ENCODE peak calls at places on chromosome 15, in four cellular contexts. One of them, this sample, is unnamed.

GRCh38 chr15:34708422-34708821 is 46.4 kb downstream of the GJD2 start:
- DNase-seq in body of pancreas: peak; percentile 22
- DNase-seq in CD4-positive, CD25-positive, alpha-beta regulatory T cell: peak; percentile 47
- DNase-seq in kidney: no peak
- DNase-seq in this sample: no peak

GRCh38 chr15:75751116-75751875 is 38.6 kb upstream of the CSPG4 start:
- DNase-seq in body of pancreas: no peak
- DNase-seq in CD4-positive, CD25-positive, alpha-beta regulatory T cell: no peak
- DNase-seq in kidney: no peak
- DNase-seq in this sample: no peak

GRCh38 chr15:101167366-101167790 is 84.5 kb downstream of the CHSY1 start:
- DNase-seq in body of pancreas: no peak
- DNase-seq in CD4-positive, CD25-positive, alpha-beta regulatory T cell: peak; percentile 16
- DNase-seq in kidney: no peak
- DNase-seq in this sample: no peak

GRCh38 chr15:71677766-71678165 is 132.6 kb upstream of the NR2E3 start:
- DNase-seq in body of pancreas: no peak
- DNase-seq in CD4-positive, CD25-positive, alpha-beta regulatory T cell: no peak
- DNase-seq in kidney: no peak
- DNase-seq in this sample: no peak

GRCh38 chr15:72902245-72902928 is 118.8 kb upstream of the ADPGK start:
- DNase-seq in body of pancreas: peak; percentile 40
- DNase-seq in CD4-positive, CD25-positive, alpha-beta regulatory T cell: no peak
- DNase-seq in kidney: peak; percentile 83
- DNase-seq in this sample: no peak

GRCh38 chr15:80208758-80209734 is 43.0 kb downstream of the CTXND1 start:
- DNase-seq in body of pancreas: no peak
- DNase-seq in CD4-positive, CD25-positive, alpha-beta regulatory T cell: no peak
- DNase-seq in kidney: no peak
- DNase-seq in this sample: no peak

GRCh38 chr15:70420421-70421196 is 322.9 kb upstream of the TLE3 start:
- DNase-seq in body of pancreas: no peak
- DNase-seq in CD4-positive, CD25-positive, alpha-beta regulatory T cell: no peak
- DNase-seq in kidney: no peak
- DNase-seq in this sample: no peak

GRCh38 chr15:57348081-57348480 is 28.2 kb upstream of the CGNL1 start:
- DNase-seq in body of pancreas: no peak
- DNase-seq in CD4-positive, CD25-positive, alpha-beta regulatory T cell: no peak
- DNase-seq in kidney: no peak
- DNase-seq in this sample: no peak

GRCh38 chr15:46312133-46312740 is 677.4 kb downstream of the SQOR start:
- DNase-seq in body of pancreas: peak; percentile 82
- DNase-seq in CD4-positive, CD25-positive, alpha-beta regulatory T cell: peak; percentile 59
- DNase-seq in kidney: no peak
- DNase-seq in this sample: peak; percentile 66

GRCh38 chr15:31326729-31327673 is at the start of gene KLF13:
- DNase-seq in body of pancreas: peak; percentile 75
- DNase-seq in CD4-positive, CD25-positive, alpha-beta regulatory T cell: peak; percentile 87
- DNase-seq in kidney: peak; percentile 92
- DNase-seq in this sample: no peak

GRCh38 chr15:31268108-31268501 is 58.5 kb upstream of the KLF13 start:
- DNase-seq in body of pancreas: no peak
- DNase-seq in CD4-positive, CD25-positive, alpha-beta regulatory T cell: peak; percentile 18
- DNase-seq in kidney: peak; percentile 46
- DNase-seq in this sample: no peak

GRCh38 chr15:69172854-69173253 is 12.4 kb downstream of the GLCE start:
- DNase-seq in body of pancreas: no peak
- DNase-seq in CD4-positive, CD25-positive, alpha-beta regulatory T cell: no peak
- DNase-seq in kidney: no peak
- DNase-seq in this sample: no peak

GRCh38 chr15:93212578-93212977 is 123.6 kb upstream of the RGMA start:
- DNase-seq in body of pancreas: no peak
- DNase-seq in CD4-positive, CD25-positive, alpha-beta regulatory T cell: no peak
- DNase-seq in kidney: no peak
- DNase-seq in this sample: no peak

GRCh38 chr15:94100814-94101213 is 130.5 kb upstream of the MCTP2 start:
- DNase-seq in body of pancreas: no peak
- DNase-seq in CD4-positive, CD25-positive, alpha-beta regulatory T cell: no peak
- DNase-seq in kidney: no peak
- DNase-seq in this sample: no peak

GRCh38 chr15:80630981-80631380 is 64.1 kb upstream of the ABHD17C start:
- DNase-seq in body of pancreas: no peak
- DNase-seq in CD4-positive, CD25-positive, alpha-beta regulatory T cell: no peak
- DNase-seq in kidney: no peak
- DNase-seq in this sample: no peak

GRCh38 chr15:101052681-101053121 is 133.5 kb downstream of the LRRK1 start:
- DNase-seq in body of pancreas: no peak
- DNase-seq in CD4-positive, CD25-positive, alpha-beta regulatory T cell: no peak
- DNase-seq in kidney: no peak
- DNase-seq in this sample: no peak

GRCh38 chr15:91128028-91128427 is 28.0 kb downstream of the SV2B start:
- DNase-seq in body of pancreas: no peak
- DNase-seq in CD4-positive, CD25-positive, alpha-beta regulatory T cell: no peak
- DNase-seq in kidney: no peak
- DNase-seq in this sample: no peak

GRCh38 chr15:88465633-88466219 is 1.5 kb downstream of the MRPL46 start:
- DNase-seq in body of pancreas: no peak
- DNase-seq in CD4-positive, CD25-positive, alpha-beta regulatory T cell: no peak
- DNase-seq in kidney: no peak
- DNase-seq in this sample: peak; percentile 42

GRCh38 chr15:61857169-61857829 is 202.9 kb downstream of the VPS13C start:
- DNase-seq in body of pancreas: no peak
- DNase-seq in CD4-positive, CD25-positive, alpha-beta regulatory T cell: peak; percentile 83
- DNase-seq in kidney: no peak
- DNase-seq in this sample: no peak

GRCh38 chr15:74817370-74817737 is 4.7 kb downstream of the LMAN1L start:
- DNase-seq in body of pancreas: peak; percentile 41
- DNase-seq in CD4-positive, CD25-positive, alpha-beta regulatory T cell: no peak
- DNase-seq in kidney: no peak
- DNase-seq in this sample: no peak

GRCh38 chr15:94844188-94844532 is 612.8 kb downstream of the MCTP2 start:
- DNase-seq in body of pancreas: no peak
- DNase-seq in CD4-positive, CD25-positive, alpha-beta regulatory T cell: no peak
- DNase-seq in kidney: no peak
- DNase-seq in this sample: no peak

DNA sequence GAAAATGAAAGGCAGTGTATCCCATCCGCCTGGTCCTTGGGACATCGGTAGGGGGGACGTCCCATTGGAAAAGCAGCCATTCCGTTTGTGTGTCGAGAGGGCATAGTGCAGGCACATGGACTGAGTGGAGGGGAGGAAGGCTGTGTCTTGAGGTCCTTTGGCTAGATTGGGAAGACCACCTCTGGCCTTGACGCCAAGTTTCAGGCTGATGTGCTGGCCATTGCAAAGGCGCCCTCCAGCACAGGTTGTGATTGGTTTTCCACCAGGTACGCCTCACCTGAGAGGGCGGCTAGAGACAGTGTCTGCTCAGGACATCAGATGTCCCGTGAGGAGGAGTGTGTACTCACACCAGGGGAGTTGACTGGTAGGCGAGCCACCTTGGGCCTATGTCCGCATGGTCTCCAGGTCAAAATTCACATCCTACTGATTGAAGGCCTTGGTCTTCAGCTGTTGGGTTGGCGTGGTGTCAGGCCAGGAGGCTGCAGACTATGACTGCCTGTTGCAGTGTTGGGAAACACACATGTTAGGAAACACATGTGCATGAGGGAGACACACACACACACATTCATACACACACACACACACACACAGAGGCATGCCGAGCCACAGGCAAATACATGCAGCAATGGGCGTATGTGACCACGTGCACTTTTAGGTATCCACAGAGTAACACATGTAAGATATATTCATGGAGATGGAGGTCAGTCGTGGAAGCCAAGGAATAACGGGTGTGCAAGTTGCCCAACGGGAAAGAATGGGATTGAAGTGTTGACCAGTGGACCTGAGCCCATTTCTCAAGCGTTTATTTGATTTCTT is 98.4 kb downstream of the SNRPN start:
- DNase-seq in body of pancreas: no peak
- DNase-seq in CD4-positive, CD25-positive, alpha-beta regulatory T cell: no peak
- DNase-seq in kidney: no peak
- DNase-seq in this sample: no peak
- H3K9me3 ChIP-seq in body of pancreas: peaks cover 15% of the 10 kb centered on the region
- H3K9me3 ChIP-seq in CD4-positive, CD25-positive, alpha-beta regulatory T cell: peaks cover 82% of the 10 kb centered on the region
- H3K9me3 ChIP-seq in kidney: peaks cover 97% of the 10 kb centered on the region
- H3K9me3 ChIP-seq in this sample: peaks cover 81% of the 10 kb centered on the region

DNA sequence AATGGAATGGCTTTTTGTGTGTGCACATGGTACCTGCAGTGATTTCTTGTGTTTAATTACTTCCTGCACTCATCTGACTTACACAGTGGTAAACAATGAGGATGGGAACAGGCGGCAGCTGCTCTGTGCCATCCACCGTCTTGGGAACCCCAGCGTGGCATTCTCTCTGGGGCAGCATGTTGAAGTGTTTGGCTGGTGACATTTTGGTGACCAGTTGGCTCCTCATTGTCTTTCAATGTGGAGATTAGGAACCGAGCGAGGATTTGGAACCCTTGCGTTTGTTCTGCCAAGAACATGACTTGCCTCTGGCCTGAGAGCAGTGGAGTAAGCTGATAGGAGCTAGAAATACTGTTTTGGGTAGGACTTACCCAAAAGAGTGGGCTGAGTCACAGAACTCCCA is 88.8 kb downstream of the IGF1R start:
- DNase-seq in body of pancreas: no peak
- DNase-seq in CD4-positive, CD25-positive, alpha-beta regulatory T cell: no peak
- DNase-seq in kidney: no peak
- DNase-seq in this sample: no peak
- H3K4me1 ChIP-seq in body of pancreas: peaks cover 38% of the 10 kb centered on the region
- H3K4me1 ChIP-seq in CD4-positive, CD25-positive, alpha-beta regulatory T cell: peaks cover 3% of the 10 kb centered on the region
- H3K4me1 ChIP-seq in kidney: peaks cover 84% of the 10 kb centered on the region
- H3K4me1 ChIP-seq in this sample: peaks cover 15% of the 10 kb centered on the region

DNA sequence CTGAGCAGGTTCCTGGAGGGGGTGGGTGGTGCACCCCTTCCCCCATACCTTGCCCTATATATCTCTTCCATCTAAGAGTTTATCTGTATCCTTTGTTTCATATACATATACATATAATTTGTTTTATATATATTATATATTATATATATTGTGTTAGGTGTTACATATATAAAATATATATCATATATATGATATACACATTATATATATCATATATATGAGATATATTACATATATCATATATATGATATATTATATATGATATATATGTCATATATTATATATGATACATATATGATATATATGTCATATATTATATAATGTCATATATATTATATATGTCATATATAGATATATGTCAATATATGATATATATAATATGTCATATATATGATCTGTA is 31.1 kb downstream of the EXD1 start:
- DNase-seq in body of pancreas: no peak
- DNase-seq in CD4-positive, CD25-positive, alpha-beta regulatory T cell: no peak
- DNase-seq in kidney: no peak
- DNase-seq in this sample: no peak
- H3K36me3 ChIP-seq in body of pancreas: no peaks in the 10 kb centered on the region
- H3K36me3 ChIP-seq in CD4-positive, CD25-positive, alpha-beta regulatory T cell: no peaks in the 10 kb centered on the region
- H3K36me3 ChIP-seq in kidney: no peaks in the 10 kb centered on the region
- H3K36me3 ChIP-seq in this sample: no peaks in the 10 kb centered on the region

GRCh38 chr15:20345401-20345958 is 196.1 kb downstream of the GOLGA6L6 start:
- DNase-seq in body of pancreas: peak; percentile 9
- DNase-seq in CD4-positive, CD25-positive, alpha-beta regulatory T cell: peak; percentile 0
- DNase-seq in kidney: peak; percentile 81
- DNase-seq in this sample: peak; percentile 48
- H3K9me3 ChIP-seq in body of pancreas: no peaks in the 10 kb centered on the region
- H3K9me3 ChIP-seq in CD4-positive, CD25-positive, alpha-beta regulatory T cell: no peaks in the 10 kb centered on the region
- H3K9me3 ChIP-seq in kidney: peaks cover 21% of the 10 kb centered on the region
- H3K9me3 ChIP-seq in this sample: peaks cover 52% of the 10 kb centered on the region

GRCh38 chr15:78046796-78047341 is 30.6 kb downstream of the TBC1D2B start:
- DNase-seq in body of pancreas: peak; percentile 32
- DNase-seq in CD4-positive, CD25-positive, alpha-beta regulatory T cell: peak; percentile 64
- DNase-seq in kidney: no peak
- DNase-seq in this sample: no peak
- H3K4me1 ChIP-seq in body of pancreas: peaks cover 47% of the 10 kb centered on the region
- H3K4me1 ChIP-seq in CD4-positive, CD25-positive, alpha-beta regulatory T cell: peaks cover 88% of the 10 kb centered on the region
- H3K4me1 ChIP-seq in kidney: peaks cover 15% of the 10 kb centered on the region
- H3K4me1 ChIP-seq in this sample: peaks cover 19% of the 10 kb centered on the region

DNA sequence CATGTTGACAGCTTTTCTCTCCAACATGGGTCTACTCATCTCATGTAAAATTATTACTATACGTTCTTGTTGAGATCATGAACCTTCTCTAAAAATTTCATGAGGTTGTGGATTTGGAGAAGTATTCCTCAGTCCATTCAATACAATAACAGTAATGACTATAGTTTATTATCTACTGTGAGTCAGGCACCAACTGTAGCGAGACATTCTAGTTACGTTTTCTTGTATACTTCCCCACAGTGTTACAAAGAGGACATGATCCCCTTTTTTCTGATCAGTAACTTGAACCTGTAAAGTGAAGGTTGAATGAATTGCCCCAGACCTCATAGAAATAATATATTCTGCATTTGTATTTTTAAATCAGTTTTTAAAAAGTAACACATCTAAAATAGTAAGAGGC is 76.4 kb downstream of the AKAP13 start:
- DNase-seq in body of pancreas: no peak
- DNase-seq in CD4-positive, CD25-positive, alpha-beta regulatory T cell: no peak
- DNase-seq in kidney: no peak
- DNase-seq in this sample: no peak
- H3K36me3 ChIP-seq in body of pancreas: no peaks in the 10 kb centered on the region
- H3K36me3 ChIP-seq in CD4-positive, CD25-positive, alpha-beta regulatory T cell: peaks cover 3% of the 10 kb centered on the region
- H3K36me3 ChIP-seq in kidney: no peaks in the 10 kb centered on the region
- H3K36me3 ChIP-seq in this sample: no peaks in the 10 kb centered on the region

GRCh38 chr15:67573194-67573593 is 30.7 kb downstream of the MAP2K5 start:
- DNase-seq in body of pancreas: no peak
- DNase-seq in CD4-positive, CD25-positive, alpha-beta regulatory T cell: no peak
- DNase-seq in kidney: no peak
- DNase-seq in this sample: no peak
- H3K9me3 ChIP-seq in body of pancreas: no peaks in the 10 kb centered on the region
- H3K9me3 ChIP-seq in CD4-positive, CD25-positive, alpha-beta regulatory T cell: no peaks in the 10 kb centered on the region
- H3K9me3 ChIP-seq in kidney: no peaks in the 10 kb centered on the region
- H3K9me3 ChIP-seq in this sample: no peaks in the 10 kb centered on the region

GRCh38 chr15:78906310-78906608 is 33.6 kb downstream of the MORF4L1 start:
- DNase-seq in body of pancreas: peak; percentile 80
- DNase-seq in CD4-positive, CD25-positive, alpha-beta regulatory T cell: no peak
- DNase-seq in kidney: no peak
- DNase-seq in this sample: no peak
- H3K4me1 ChIP-seq in body of pancreas: peaks cover 11% of the 10 kb centered on the region
- H3K4me1 ChIP-seq in CD4-positive, CD25-positive, alpha-beta regulatory T cell: no peaks in the 10 kb centered on the region
- H3K4me1 ChIP-seq in kidney: peaks cover 3% of the 10 kb centered on the region
- H3K4me1 ChIP-seq in this sample: no peaks in the 10 kb centered on the region

This sample was measured in Caco-2.